ENCODE peak calls at places on chromosomes 6 and 20, in eight cellular contexts. S is bronchial epithelial cell; H is heart left ventricle; J is breast epithelium; L is HFF-Myc; G is lower lobe of right lung; U is upper lobe of right lung; B is CD8-positive, alpha-beta T cell. X is an unnamed sample.

GRCh38 chr6:135423649-135424128 is 73.9 kb downstream of the AHI1 start:
- DNase-seq in G (no peak), L (peak), U (no peak), S (peak), B (no peak), J (no peak), H (no peak), X (no peak)

GRCh38 chr6:20620043-20620442 is 85.8 kb downstream of the CDKAL1 start:
- DNase-seq in S (no peak), J (no peak), L (no peak), U (no peak), B (no peak), H (no peak), G (no peak), X (no peak)

GRCh38 chr6:170135461-170135820 is 155.4 kb downstream of the DLL1 start:
- DNase-seq in S (no peak), G (no peak), L (no peak), U (no peak), J (peak), B (no peak), H (no peak), X (no peak)

GRCh38 chr20:41234546-41234945 is 83.0 kb downstream of the ZHX3 start:
- DNase-seq in S (no peak), H (peak), B (no peak), J (no peak), U (no peak), L (no peak), G (no peak), X (no peak)

GRCh38 chr6:31763617-31763940 is 1.1 kb downstream of the SAPCD1 start:
- DNase-seq in S (peak), G (no peak), L (peak), H (no peak), B (no peak), U (no peak), J (no peak), X (no peak)

GRCh38 chr20:36582322-36582721 is 8.9 kb downstream of the TGIF2 start:
- DNase-seq in U (no peak), B (no peak), J (no peak), L (no peak), H (no peak), S (no peak), G (no peak), X (no peak)

GRCh38 chr6:168124161-168124560 is 45.1 kb upstream of the FRMD1 start:
- DNase-seq in L (no peak), U (no peak), J (no peak), G (no peak), S (no peak), H (no peak), B (no peak), X (no peak)

GRCh38 chr6:111724505-111724904 is 118.8 kb upstream of the TRAF3IP2 start:
- DNase-seq in L (no peak), S (no peak), H (no peak), B (no peak), U (no peak), J (no peak), G (no peak), X (no peak)

GRCh38 chr6:11389977-11390376 is 147.6 kb upstream of the TMEM170B start:
- DNase-seq in G (no peak), H (no peak), J (no peak), S (peak), U (no peak), L (no peak), B (no peak), X (no peak)

GRCh38 chr6:35590622-35591066 is 77.9 kb upstream of the TULP1 start:
- DNase-seq in L (no peak), G (peak), U (no peak), S (no peak), H (peak), B (no peak), J (no peak), X (no peak)

GRCh38 chr6:118668761-118669411 is 17.5 kb upstream of the CEP85L start:
- DNase-seq in S (no peak), U (no peak), G (no peak), J (no peak), B (no peak), L (no peak), H (no peak), X (no peak)

GRCh38 chr6:12577124-12577845 is 139.3 kb upstream of the PHACTR1 start:
- DNase-seq in H (no peak), U (no peak), B (no peak), L (no peak), J (no peak), G (no peak), S (peak), X (no peak)

GRCh38 chr20:1816384-1817381 is 78.5 kb upstream of the SIRPA start:
- DNase-seq in H (peak), G (no peak), U (no peak), B (peak), S (peak), L (no peak), J (no peak), X (peak)

GRCh38 chr20:21862958-21863357 is 157.5 kb downstream of the PAX1 start:
- DNase-seq in S (no peak), H (no peak), U (no peak), B (no peak), J (no peak), G (no peak), L (no peak), X (no peak)

GRCh38 chr20:16095241-16095640 is 478.0 kb downstream of the KIF16B start:
- DNase-seq in U (no peak), G (no peak), L (no peak), B (no peak), H (no peak), S (no peak), J (no peak), X (no peak)

GRCh38 chr6:107361568-107362270 is 97.6 kb downstream of the PDSS2 start:
- DNase-seq in H (no peak), S (no peak), B (no peak), U (no peak), G (no peak), L (no peak), J (no peak), X (no peak)

GRCh38 chr6:127100510-127101140 is 17.8 kb upstream of the RSPO3 start:
- DNase-seq in B (no peak), S (peak), U (no peak), L (no peak), G (no peak), J (no peak), H (no peak), X (no peak)

GRCh38 chr20:59007758-59008511 is 881 bp upstream of the CTSZ start:
- DNase-seq in G (peak), L (no peak), B (no peak), H (peak), S (no peak), U (peak), J (peak), X (peak)

GRCh38 chr6:4581468-4582420 is 194.5 kb upstream of the CDYL start:
- DNase-seq in H (no peak), U (no peak), S (peak), J (no peak), G (no peak), B (no peak), L (no peak), X (no peak)

GRCh38 chr6:148322704-148323103 is 19.9 kb upstream of the SASH1 start:
- DNase-seq in S (no peak), L (no peak), H (no peak), B (no peak), U (no peak), J (no peak), G (no peak), X (no peak)

GRCh38 chr6:159720708-159721107 is 6.6 kb upstream of the WTAP start:
- DNase-seq in H (no peak), S (peak), J (no peak), G (no peak), L (no peak), B (no peak), U (no peak), X (no peak)

GRCh38 chr20:56439784-56440291 is 27.8 kb downstream of the CASS4 start:
- DNase-seq in B (no peak), G (peak), L (peak), U (no peak), H (peak), J (no peak), S (no peak), X (no peak)

GRCh38 chr6:157994126-157994795 is 12.6 kb downstream of the SYNJ2 start:
- DNase-seq in S (no peak), B (no peak), U (peak), L (no peak), J (no peak), H (no peak), G (no peak), X (no peak)

GRCh38 chr6:10404799-10405524 is 9.9 kb downstream of the TFAP2A start:
- DNase-seq in S (peak), H (no peak), B (no peak), J (no peak), U (peak), L (no peak), G (no peak), X (no peak)

GRCh38 chr6:145643760-145644159 is 91.6 kb downstream of the EPM2A start:
- DNase-seq in S (peak), H (no peak), J (no peak), L (no peak), G (no peak), B (no peak), U (no peak), X (no peak)

GRCh38 chr6:100339574-100340255 is 125.0 kb downstream of the SIM1 start:
- DNase-seq in H (no peak), U (no peak), L (no peak), B (no peak), G (no peak), J (no peak), S (peak), X (no peak)

GRCh38 chr6:35804996-35805736 is at the start of gene LHFPL5:
- DNase-seq in B (peak), L (no peak), S (no peak), U (no peak), G (peak), J (no peak), H (peak), X (peak)

GRCh38 chr6:80553071-80553740 is 446.7 kb downstream of the BCKDHB start:
- DNase-seq in G (no peak), H (peak), B (no peak), U (no peak), S (no peak), L (no peak), J (no peak), X (no peak)

GRCh38 chr20:62062661-62063600 is 2.8 kb downstream of the TAF4 start:
- DNase-seq in J (peak), G (no peak), B (no peak), H (no peak), U (no peak), S (no peak), L (no peak), X (no peak)
- H3K4me3 ChIP-seq in J (no peak), G (peak), B (no peak), H (no peak), U (peak), S (no peak), L (peak), X (no peak)

GRCh38 chr6:28135393-28135792 is 6.3 kb upstream of the ZKSCAN8 start:
- DNase-seq in L (no peak), S (no peak), J (no peak), H (no peak), G (no peak), U (no peak), B (no peak), X (no peak)

GRCh38 chr6:28134716-28135115 is 7.0 kb upstream of the ZKSCAN8 start:
- DNase-seq in G (no peak), U (no peak), B (no peak), J (no peak), L (no peak), H (no peak), S (no peak), X (no peak)

GRCh38 chr6:28136585-28137457 is 4.9 kb upstream of the ZKSCAN8 start:
- DNase-seq in B (peak), L (peak), U (peak), G (peak), H (peak), J (peak), S (peak), X (peak)

GRCh38 chr6:28139860-28140500 is 1.7 kb upstream of the ZKSCAN8 start:
- DNase-seq in J (no peak), L (no peak), G (no peak), B (no peak), H (no peak), S (no peak), U (no peak), X (no peak)

DNA sequence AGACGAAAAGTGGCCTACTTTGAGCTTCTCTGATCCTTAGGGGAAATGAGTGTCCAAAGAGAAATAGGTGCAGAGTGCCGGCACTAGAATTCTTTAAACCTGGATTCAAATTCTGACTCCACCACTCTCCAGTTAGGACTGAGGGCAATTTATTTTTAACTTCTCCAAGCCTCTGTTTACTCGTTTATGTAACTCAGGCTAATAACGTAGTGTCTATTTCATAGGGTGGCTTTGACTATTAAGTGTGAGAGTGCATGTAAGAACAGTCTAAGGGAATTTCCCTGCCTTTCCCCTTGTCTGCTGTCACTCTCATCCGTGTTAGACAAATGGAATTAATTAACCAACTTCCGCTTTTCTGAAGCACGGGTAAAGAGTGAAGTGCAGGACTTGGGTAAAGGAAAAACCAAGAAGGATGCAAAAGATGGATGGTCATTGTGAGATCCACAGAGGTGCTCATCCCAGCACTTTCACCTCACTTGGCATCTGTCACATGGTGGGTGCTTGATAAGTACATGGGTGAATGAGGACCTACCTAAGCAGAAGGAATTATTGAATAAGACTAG is 4.1 kb upstream of the ZKSCAN8 start:
- DNase-seq in G (no peak), L (no peak), H (no peak), B (no peak), S (peak), U (no peak), J (no peak), X (no peak)
- H3K4me3 ChIP-seq in G (peak), L (peak), H (peak), B (peak), S (peak), U (peak), J (peak), X (peak)

DNA sequence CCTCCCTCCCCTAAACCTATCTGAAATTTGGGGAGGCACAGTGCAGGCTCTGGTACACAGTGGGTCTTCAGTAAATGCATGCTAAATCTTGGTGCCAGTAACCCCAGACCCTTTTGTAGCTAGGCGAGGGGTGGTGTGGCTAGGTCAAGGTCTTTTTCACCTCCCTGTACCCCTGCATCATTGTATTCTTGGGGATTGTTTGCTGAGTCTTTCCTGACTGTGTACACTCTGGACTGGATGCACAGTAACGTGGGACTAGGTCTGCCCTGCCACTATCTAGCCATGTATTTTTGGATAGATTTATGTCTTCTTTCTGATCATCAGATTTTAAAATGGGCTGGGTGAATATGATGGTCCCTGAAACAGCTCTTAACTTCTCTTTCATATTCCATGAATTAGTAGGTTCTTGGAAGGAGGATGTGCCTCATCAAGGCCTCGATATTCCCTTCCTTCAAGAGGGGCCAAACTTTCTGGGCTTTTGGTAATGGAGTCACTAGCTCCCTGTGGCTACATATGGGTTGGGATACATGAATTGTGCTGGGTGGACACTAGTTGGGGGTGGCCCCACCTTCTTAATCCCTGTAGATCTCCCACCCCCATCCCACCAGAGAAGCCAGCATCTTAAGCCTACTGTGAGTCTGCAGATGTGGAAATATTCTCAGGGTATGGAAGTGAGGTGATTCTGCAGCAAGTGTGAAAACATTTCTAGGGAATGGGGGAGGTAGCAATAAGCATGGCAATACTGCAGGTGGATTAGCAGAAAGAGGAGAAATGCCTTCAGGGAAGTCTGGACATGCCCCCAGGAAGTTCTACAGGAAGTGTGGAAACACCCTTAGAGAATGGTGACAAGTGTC is 2.1 kb downstream of the TP53INP2 start:
- DNase-seq in G (no peak), U (no peak), H (no peak), S (no peak), L (no peak), B (no peak), J (no peak), X (no peak)
- H3K4me3 ChIP-seq in G (no peak), U (peak), H (peak), S (no peak), L (no peak), B (no peak), J (no peak), X (no peak)

GRCh38 chr20:49938173-49939163 is 2.3 kb downstream of the RNF114 start:
- DNase-seq in G (no peak), B (no peak), H (peak), S (no peak), L (no peak), J (no peak), U (no peak), X (no peak)
- H3K4me3 ChIP-seq in G (peak), B (no peak), H (no peak), S (no peak), L (peak), J (no peak), U (no peak), X (no peak)

X was measured in left lung.